ENCODE peak calls at places on chromosomes 4 and X, in eight cellular contexts. One of them, this sample, is unnamed.

GRCh38 chrX:154374361-154375155 is at the start of gene FLNA:
- DNase-seq in K562: no peak
- DNase-seq in iris pigment epithelial cell: no peak
- DNase-seq in EH: peak
- DNase-seq in choroid plexus epithelial cell: no peak
- DNase-seq in GM10248: peak
- DNase-seq in endothelial cell: peak
- DNase-seq in activated T-cell treated with anti-CD3 and anti-CD28 coated beads for 48 hours: peak
- DNase-seq in this sample: no peak

GRCh38 chr4:145182212-145182611 is 1.8 kb upstream of the OTUD4 start:
- DNase-seq in K562: no peak
- DNase-seq in iris pigment epithelial cell: no peak
- DNase-seq in EH: no peak
- DNase-seq in choroid plexus epithelial cell: no peak
- DNase-seq in GM10248: peak
- DNase-seq in endothelial cell: no peak
- DNase-seq in activated T-cell treated with anti-CD3 and anti-CD28 coated beads for 48 hours: no peak
- DNase-seq in this sample: no peak

GRCh38 chr4:181650033-181650825 is 593.0 kb upstream of the TENM3 start:
- DNase-seq in K562: no peak
- DNase-seq in iris pigment epithelial cell: peak
- DNase-seq in EH: no peak
- DNase-seq in choroid plexus epithelial cell: no peak
- DNase-seq in GM10248: no peak
- DNase-seq in endothelial cell: no peak
- DNase-seq in activated T-cell treated with anti-CD3 and anti-CD28 coated beads for 48 hours: no peak
- DNase-seq in this sample: no peak

GRCh38 chr4:6134612-6135220 is 65.6 kb downstream of the JAKMIP1 start:
- DNase-seq in K562: peak
- DNase-seq in iris pigment epithelial cell: peak
- DNase-seq in EH: no peak
- DNase-seq in choroid plexus epithelial cell: no peak
- DNase-seq in GM10248: peak
- DNase-seq in endothelial cell: no peak
- DNase-seq in activated T-cell treated with anti-CD3 and anti-CD28 coated beads for 48 hours: no peak
- DNase-seq in this sample: no peak

GRCh38 chrX:331145-331771 is 12.7 kb upstream of the GTPBP6 start:
- DNase-seq in K562: no peak
- DNase-seq in iris pigment epithelial cell: peak
- DNase-seq in EH: peak
- DNase-seq in choroid plexus epithelial cell: peak
- DNase-seq in GM10248: no peak
- DNase-seq in endothelial cell: no peak
- DNase-seq in activated T-cell treated with anti-CD3 and anti-CD28 coated beads for 48 hours: no peak
- DNase-seq in this sample: no peak

GRCh38 chrX:32591589-32591988 is 619.8 kb downstream of the DMD start:
- DNase-seq in K562: no peak
- DNase-seq in iris pigment epithelial cell: no peak
- DNase-seq in EH: no peak
- DNase-seq in choroid plexus epithelial cell: no peak
- DNase-seq in GM10248: no peak
- DNase-seq in endothelial cell: no peak
- DNase-seq in activated T-cell treated with anti-CD3 and anti-CD28 coated beads for 48 hours: no peak
- DNase-seq in this sample: no peak

GRCh38 chrX:32673193-32673592 is 538.2 kb downstream of the DMD start:
- DNase-seq in K562: no peak
- DNase-seq in iris pigment epithelial cell: peak
- DNase-seq in EH: no peak
- DNase-seq in choroid plexus epithelial cell: peak
- DNase-seq in GM10248: no peak
- DNase-seq in endothelial cell: no peak
- DNase-seq in activated T-cell treated with anti-CD3 and anti-CD28 coated beads for 48 hours: no peak
- DNase-seq in this sample: no peak

GRCh38 chrX:105876658-105877057 is 54.3 kb downstream of the NRK start:
- DNase-seq in K562: no peak
- DNase-seq in iris pigment epithelial cell: peak
- DNase-seq in EH: no peak
- DNase-seq in choroid plexus epithelial cell: peak
- DNase-seq in GM10248: no peak
- DNase-seq in endothelial cell: no peak
- DNase-seq in activated T-cell treated with anti-CD3 and anti-CD28 coated beads for 48 hours: no peak
- DNase-seq in this sample: peak

GRCh38 chr4:151206241-151207005 is 70.5 kb upstream of the PRSS48 start:
- DNase-seq in K562: no peak
- DNase-seq in iris pigment epithelial cell: no peak
- DNase-seq in EH: no peak
- DNase-seq in choroid plexus epithelial cell: peak
- DNase-seq in GM10248: no peak
- DNase-seq in endothelial cell: no peak
- DNase-seq in activated T-cell treated with anti-CD3 and anti-CD28 coated beads for 48 hours: no peak
- DNase-seq in this sample: no peak

GRCh38 chr4:74441744-74442143 is 3.2 kb upstream of the AREG start:
- DNase-seq in K562: no peak
- DNase-seq in iris pigment epithelial cell: peak
- DNase-seq in EH: no peak
- DNase-seq in choroid plexus epithelial cell: no peak
- DNase-seq in GM10248: no peak
- DNase-seq in endothelial cell: no peak
- DNase-seq in activated T-cell treated with anti-CD3 and anti-CD28 coated beads for 48 hours: no peak
- DNase-seq in this sample: no peak

GRCh38 chr4:169899295-169899694 is 126.9 kb downstream of the MFAP3L start:
- DNase-seq in K562: no peak
- DNase-seq in iris pigment epithelial cell: peak
- DNase-seq in EH: peak
- DNase-seq in choroid plexus epithelial cell: peak
- DNase-seq in GM10248: no peak
- DNase-seq in endothelial cell: no peak
- DNase-seq in activated T-cell treated with anti-CD3 and anti-CD28 coated beads for 48 hours: no peak
- DNase-seq in this sample: no peak

GRCh38 chr4:108834787-108835384 is 72.0 kb upstream of the ETNPPL start:
- DNase-seq in K562: no peak
- DNase-seq in iris pigment epithelial cell: peak
- DNase-seq in EH: peak
- DNase-seq in choroid plexus epithelial cell: peak
- DNase-seq in GM10248: peak
- DNase-seq in endothelial cell: no peak
- DNase-seq in activated T-cell treated with anti-CD3 and anti-CD28 coated beads for 48 hours: no peak
- DNase-seq in this sample: peak

GRCh38 chr4:54065282-54066087 is 1.1 kb upstream of the CHIC2 start:
- DNase-seq in K562: no peak
- DNase-seq in iris pigment epithelial cell: no peak
- DNase-seq in EH: peak
- DNase-seq in choroid plexus epithelial cell: no peak
- DNase-seq in GM10248: no peak
- DNase-seq in endothelial cell: peak
- DNase-seq in activated T-cell treated with anti-CD3 and anti-CD28 coated beads for 48 hours: no peak
- DNase-seq in this sample: no peak

GRCh38 chr4:145544998-145545397 is 63.3 kb downstream of the SMAD1 start:
- DNase-seq in K562: no peak
- DNase-seq in iris pigment epithelial cell: no peak
- DNase-seq in EH: no peak
- DNase-seq in choroid plexus epithelial cell: no peak
- DNase-seq in GM10248: no peak
- DNase-seq in endothelial cell: no peak
- DNase-seq in activated T-cell treated with anti-CD3 and anti-CD28 coated beads for 48 hours: no peak
- DNase-seq in this sample: no peak

GRCh38 chrX:106619797-106620196 is 8.0 kb downstream of the RADX start:
- DNase-seq in K562: no peak
- DNase-seq in iris pigment epithelial cell: peak
- DNase-seq in EH: no peak
- DNase-seq in choroid plexus epithelial cell: peak
- DNase-seq in GM10248: no peak
- DNase-seq in endothelial cell: no peak
- DNase-seq in activated T-cell treated with anti-CD3 and anti-CD28 coated beads for 48 hours: no peak
- DNase-seq in this sample: peak

GRCh38 chr4:26464420-26465095 is 25.7 kb downstream of the CCKAR start:
- DNase-seq in K562: no peak
- DNase-seq in iris pigment epithelial cell: no peak
- DNase-seq in EH: no peak
- DNase-seq in choroid plexus epithelial cell: no peak
- DNase-seq in GM10248: no peak
- DNase-seq in endothelial cell: no peak
- DNase-seq in activated T-cell treated with anti-CD3 and anti-CD28 coated beads for 48 hours: no peak
- DNase-seq in this sample: no peak

GRCh38 chrX:69163936-69164741 is 1.1 kb downstream of the PJA1 start:
- DNase-seq in K562: peak
- DNase-seq in iris pigment epithelial cell: peak
- DNase-seq in EH: peak
- DNase-seq in choroid plexus epithelial cell: peak
- DNase-seq in GM10248: peak
- DNase-seq in endothelial cell: no peak
- DNase-seq in activated T-cell treated with anti-CD3 and anti-CD28 coated beads for 48 hours: peak
- DNase-seq in this sample: peak

GRCh38 chr4:95466791-95467190 is 82.0 kb downstream of the UNC5C start:
- DNase-seq in K562: no peak
- DNase-seq in iris pigment epithelial cell: no peak
- DNase-seq in EH: no peak
- DNase-seq in choroid plexus epithelial cell: no peak
- DNase-seq in GM10248: no peak
- DNase-seq in endothelial cell: no peak
- DNase-seq in activated T-cell treated with anti-CD3 and anti-CD28 coated beads for 48 hours: no peak
- DNase-seq in this sample: no peak

GRCh38 chr4:102501176-102501634 is at the start of gene NFKB1:
- DNase-seq in K562: peak
- DNase-seq in iris pigment epithelial cell: peak
- DNase-seq in EH: peak
- DNase-seq in choroid plexus epithelial cell: peak
- DNase-seq in GM10248: peak
- DNase-seq in endothelial cell: peak
- DNase-seq in activated T-cell treated with anti-CD3 and anti-CD28 coated beads for 48 hours: peak
- DNase-seq in this sample: no peak

GRCh38 chr4:181971411-181971810 is 271.8 kb upstream of the TENM3 start:
- DNase-seq in K562: no peak
- DNase-seq in iris pigment epithelial cell: no peak
- DNase-seq in EH: no peak
- DNase-seq in choroid plexus epithelial cell: no peak
- DNase-seq in GM10248: peak
- DNase-seq in endothelial cell: no peak
- DNase-seq in activated T-cell treated with anti-CD3 and anti-CD28 coated beads for 48 hours: no peak
- DNase-seq in this sample: no peak

GRCh38 chrX:31316340-31316991 is 244.6 kb upstream of the FTHL17 start:
- DNase-seq in K562: no peak
- DNase-seq in iris pigment epithelial cell: no peak
- DNase-seq in EH: no peak
- DNase-seq in choroid plexus epithelial cell: no peak
- DNase-seq in GM10248: no peak
- DNase-seq in endothelial cell: no peak
- DNase-seq in activated T-cell treated with anti-CD3 and anti-CD28 coated beads for 48 hours: no peak
- DNase-seq in this sample: no peak

GRCh38 chr4:6031831-6032230 is 13.6 kb upstream of the C4orf50 start:
- DNase-seq in K562: no peak
- DNase-seq in iris pigment epithelial cell: no peak
- DNase-seq in EH: no peak
- DNase-seq in choroid plexus epithelial cell: no peak
- DNase-seq in GM10248: no peak
- DNase-seq in endothelial cell: no peak
- DNase-seq in activated T-cell treated with anti-CD3 and anti-CD28 coated beads for 48 hours: no peak
- DNase-seq in this sample: no peak

GRCh38 chr4:177726111-177726510 is 283.9 kb upstream of the AGA start:
- DNase-seq in K562: no peak
- DNase-seq in iris pigment epithelial cell: peak
- DNase-seq in EH: no peak
- DNase-seq in choroid plexus epithelial cell: peak
- DNase-seq in GM10248: no peak
- DNase-seq in endothelial cell: no peak
- DNase-seq in activated T-cell treated with anti-CD3 and anti-CD28 coated beads for 48 hours: no peak
- DNase-seq in this sample: no peak

GRCh38 chrX:104195489-104196084 is 29.3 kb downstream of the FAM199X start:
- DNase-seq in K562: peak
- DNase-seq in iris pigment epithelial cell: peak
- DNase-seq in EH: peak
- DNase-seq in choroid plexus epithelial cell: peak
- DNase-seq in GM10248: peak
- DNase-seq in endothelial cell: no peak
- DNase-seq in activated T-cell treated with anti-CD3 and anti-CD28 coated beads for 48 hours: no peak
- DNase-seq in this sample: peak

GRCh38 chr4:37836838-37837413 is 10.4 kb downstream of the PGM2 start:
- DNase-seq in K562: no peak
- DNase-seq in iris pigment epithelial cell: peak
- DNase-seq in EH: peak
- DNase-seq in choroid plexus epithelial cell: no peak
- DNase-seq in GM10248: no peak
- DNase-seq in endothelial cell: no peak
- DNase-seq in activated T-cell treated with anti-CD3 and anti-CD28 coated beads for 48 hours: no peak
- DNase-seq in this sample: no peak

GRCh38 chrX:14015941-14016340 is 13.8 kb downstream of the GEMIN8 start:
- DNase-seq in K562: no peak
- DNase-seq in iris pigment epithelial cell: peak
- DNase-seq in EH: peak
- DNase-seq in choroid plexus epithelial cell: peak
- DNase-seq in GM10248: no peak
- DNase-seq in endothelial cell: no peak
- DNase-seq in activated T-cell treated with anti-CD3 and anti-CD28 coated beads for 48 hours: no peak
- DNase-seq in this sample: no peak

GRCh38 chrX:139967300-139967699 is 2.0 kb upstream of the CXorf66 start:
- DNase-seq in K562: peak
- DNase-seq in iris pigment epithelial cell: no peak
- DNase-seq in EH: peak
- DNase-seq in choroid plexus epithelial cell: peak
- DNase-seq in GM10248: peak
- DNase-seq in endothelial cell: no peak
- DNase-seq in activated T-cell treated with anti-CD3 and anti-CD28 coated beads for 48 hours: no peak
- DNase-seq in this sample: peak

GRCh38 chr4:174377613-174378012 is 93.9 kb downstream of the CEP44 start:
- DNase-seq in K562: no peak
- DNase-seq in iris pigment epithelial cell: peak
- DNase-seq in EH: no peak
- DNase-seq in choroid plexus epithelial cell: peak
- DNase-seq in GM10248: no peak
- DNase-seq in endothelial cell: no peak
- DNase-seq in activated T-cell treated with anti-CD3 and anti-CD28 coated beads for 48 hours: no peak
- DNase-seq in this sample: no peak

GRCh38 chr4:93791570-93792195 is 36.9 kb upstream of the ATOH1 start:
- DNase-seq in K562: peak
- DNase-seq in iris pigment epithelial cell: peak
- DNase-seq in EH: peak
- DNase-seq in choroid plexus epithelial cell: peak
- DNase-seq in GM10248: peak
- DNase-seq in endothelial cell: peak
- DNase-seq in activated T-cell treated with anti-CD3 and anti-CD28 coated beads for 48 hours: peak
- DNase-seq in this sample: peak

GRCh38 chr4:157821814-157822213 is 351.0 kb downstream of the GASK1B start:
- DNase-seq in K562: no peak
- DNase-seq in iris pigment epithelial cell: no peak
- DNase-seq in EH: no peak
- DNase-seq in choroid plexus epithelial cell: no peak
- DNase-seq in GM10248: no peak
- DNase-seq in endothelial cell: no peak
- DNase-seq in activated T-cell treated with anti-CD3 and anti-CD28 coated beads for 48 hours: no peak
- DNase-seq in this sample: no peak

GRCh38 chr4:151689211-151689991 is 71.4 kb downstream of the GATB start:
- DNase-seq in K562: no peak
- DNase-seq in iris pigment epithelial cell: no peak
- DNase-seq in EH: no peak
- DNase-seq in choroid plexus epithelial cell: no peak
- DNase-seq in GM10248: no peak
- DNase-seq in endothelial cell: no peak
- DNase-seq in activated T-cell treated with anti-CD3 and anti-CD28 coated beads for 48 hours: no peak
- DNase-seq in this sample: no peak

GRCh38 chrX:103554687-103555417 is 30.5 kb upstream of the TCEAL4 start:
- DNase-seq in K562: peak
- DNase-seq in iris pigment epithelial cell: peak
- DNase-seq in EH: peak
- DNase-seq in choroid plexus epithelial cell: peak
- DNase-seq in GM10248: peak
- DNase-seq in endothelial cell: peak
- DNase-seq in activated T-cell treated with anti-CD3 and anti-CD28 coated beads for 48 hours: peak
- DNase-seq in this sample: peak

GRCh38 chr4:58247792-58248191 is 1137.6 kb upstream of the IGFBP7 start:
- DNase-seq in K562: no peak
- DNase-seq in iris pigment epithelial cell: no peak
- DNase-seq in EH: no peak
- DNase-seq in choroid plexus epithelial cell: no peak
- DNase-seq in GM10248: no peak
- DNase-seq in endothelial cell: peak
- DNase-seq in activated T-cell treated with anti-CD3 and anti-CD28 coated beads for 48 hours: no peak
- DNase-seq in this sample: peak

GRCh38 chr4:176957353-176958118 is 164.8 kb upstream of the VEGFC start:
- DNase-seq in K562: no peak
- DNase-seq in iris pigment epithelial cell: no peak
- DNase-seq in EH: no peak
- DNase-seq in choroid plexus epithelial cell: no peak
- DNase-seq in GM10248: no peak
- DNase-seq in endothelial cell: no peak
- DNase-seq in activated T-cell treated with anti-CD3 and anti-CD28 coated beads for 48 hours: no peak
- DNase-seq in this sample: no peak